ENCODE peak calls at places on chromosomes 11 and 22, in four cellular contexts. V is HepG2, B is K562, C is GM12878. A is an unnamed sample.

GRCh38 chr22:36010090-36010489 is 18.5 kb downstream of the RBFOX2 start:
- DNase-seq in C (no peak), B (peak; percentile 64), V (no peak), A (peak; percentile 65)

GRCh38 chr11:15707971-15708370 is 593.2 kb downstream of the INSC start:
- DNase-seq in B (no peak), C (no peak), V (no peak), A (peak; percentile 12)

GRCh38 chr11:44178381-44178780 is 82.9 kb downstream of the EXT2 start:
- DNase-seq in C (no peak), V (no peak), B (peak; percentile 28), A (no peak)

GRCh38 chr22:25062378-25063095 is 110.0 kb downstream of the KIAA1671 start:
- DNase-seq in C (no peak), V (no peak), B (no peak), A (no peak)

GRCh38 chr22:19292262-19293230 is 1.0 kb upstream of the CLTCL1 start:
- DNase-seq in C (no peak), V (no peak), B (no peak), A (no peak)

GRCh38 chr11:118076754-118077281 is at the start of gene TMPRSS4:
- DNase-seq in B (no peak), C (no peak), V (no peak), A (no peak)

GRCh38 chr11:285021-285893 is 3.7 kb upstream of the PGGHG start:
- DNase-seq in C (no peak), V (no peak), B (no peak), A (peak; percentile 9)

GRCh38 chr11:70063555-70063954 is 14.6 kb upstream of the ANO1 start:
- DNase-seq in V (no peak), B (no peak), C (no peak), A (no peak)

GRCh38 chr11:73576226-73576625 is 21.7 kb downstream of the FAM168A start:
- DNase-seq in V (no peak), B (no peak), C (no peak), A (no peak)

GRCh38 chr22:43955040-43955882 is at the start of gene SAMM50:
- DNase-seq in B (peak; percentile 92), V (peak; percentile 87), C (peak; percentile 77), A (peak; percentile 91)

GRCh38 chr11:116930177-116930576 is 92.8 kb upstream of the APOA1 start:
- DNase-seq in B (no peak), V (peak; percentile 21), C (no peak), A (no peak)

GRCh38 chr11:8354622-8355417 is 91.1 kb upstream of the LMO1 start:
- DNase-seq in C (no peak), B (no peak), V (no peak), A (no peak)

GRCh38 chr11:47716692-47717091 is 1.5 kb upstream of the AGBL2 start:
- DNase-seq in B (no peak), C (no peak), V (no peak), A (no peak)

GRCh38 chr11:47395225-47396048 is 13.0 kb upstream of the SLC39A13 start:
- DNase-seq in V (no peak), B (no peak), C (no peak), A (no peak)

GRCh38 chr11:75317446-75318122 is 33.9 kb downstream of the ARRB1 start:
- DNase-seq in C (no peak), B (no peak), V (no peak), A (no peak)

GRCh38 chr11:111911563-111912401 is at the start of gene CRYAB:
- DNase-seq in C (no peak), B (peak; percentile 66), V (peak; percentile 32), A (no peak)

GRCh38 chr11:118152552-118153471 is at the start of gene SCN4B:
- DNase-seq in V (no peak), C (no peak), B (peak; percentile 48), A (peak; percentile 81)

GRCh38 chr22:35306350-35306967 is 6.8 kb downstream of the TOM1 start:
- DNase-seq in B (no peak), C (no peak), V (no peak), A (no peak)

GRCh38 chr11:4960877-4961276 is 5.4 kb upstream of the OR51A2 start:
- DNase-seq in B (no peak), V (no peak), C (no peak), A (no peak)

GRCh38 chr11:118434553-118435232 is 1.6 kb upstream of the KMT2A start:
- DNase-seq in V (no peak), C (no peak), B (peak; percentile 65), A (peak; percentile 62)

GRCh38 chr22:24805790-24806662 is at the start of gene SGSM1:
- DNase-seq in V (peak; percentile 25), B (peak; percentile 82), C (no peak), A (peak; percentile 88)

GRCh38 chr11:47775240-47775869 is 8.2 kb upstream of the FNBP4 start:
- DNase-seq in V (no peak), B (peak; percentile 30), C (no peak), A (no peak)

GRCh38 chr11:2803186-2804057 is 82.2 kb downstream of the CDKN1C start:
- DNase-seq in V (no peak), B (no peak), C (no peak), A (peak; percentile 11)

GRCh38 chr22:31583861-31584485 is 78.0 kb downstream of the PISD start:
- DNase-seq in V (no peak), B (no peak), C (no peak), A (no peak)

GRCh38 chr22:36374603-36375024 is 13.2 kb downstream of the MYH9 start:
- DNase-seq in B (no peak), V (no peak), C (no peak), A (no peak)

GRCh38 chr11:131748146-131749050 is 378.0 kb downstream of the NTM start:
- DNase-seq in C (no peak), B (peak; percentile 46), V (peak; percentile 26), A (peak; percentile 74)

GRCh38 chr22:46201059-46201757 is 48.9 kb downstream of the CDPF1 start:
- DNase-seq in B (no peak), C (no peak), V (peak; percentile 61), A (peak; percentile 50)

GRCh38 chr11:125114518-125114917 is 3.1 kb upstream of the TMEM218 start:
- DNase-seq in B (peak; percentile 60), V (peak; percentile 49), C (no peak), A (peak; percentile 53)

GRCh38 chr22:33811686-33812085 is 108.6 kb downstream of the LARGE1 start:
- DNase-seq in B (no peak), C (no peak), V (no peak), A (no peak)

GRCh38 chr11:45067966-45068365 is 78.5 kb upstream of the PRDM11 start:
- DNase-seq in V (no peak), B (no peak), C (no peak), A (no peak)

GRCh38 chr22:50726643-50727340 is 11.2 kb upstream of the ACR start:
- DNase-seq in B (no peak), C (no peak), V (peak; percentile 21), A (no peak)

GRCh38 chr22:48391171-48391711 is 1436.4 kb downstream of the BRD1 start:
- DNase-seq in C (no peak), V (no peak), B (no peak), A (no peak)

GRCh38 chr22:26357813-26358212 is 71.2 kb upstream of the ASPHD2 start:
- DNase-seq in B (no peak), V (no peak), C (no peak), A (no peak)

GRCh38 chr11:34640050-34640971 is 19.4 kb downstream of the EHF start:
- DNase-seq in B (no peak), C (no peak), V (peak; percentile 94), A (peak; percentile 13)

GRCh38 chr11:86672007-86672621 is at the start of gene ME3:
- DNase-seq in V (no peak), B (no peak), C (no peak), A (peak; percentile 53)

DNA sequence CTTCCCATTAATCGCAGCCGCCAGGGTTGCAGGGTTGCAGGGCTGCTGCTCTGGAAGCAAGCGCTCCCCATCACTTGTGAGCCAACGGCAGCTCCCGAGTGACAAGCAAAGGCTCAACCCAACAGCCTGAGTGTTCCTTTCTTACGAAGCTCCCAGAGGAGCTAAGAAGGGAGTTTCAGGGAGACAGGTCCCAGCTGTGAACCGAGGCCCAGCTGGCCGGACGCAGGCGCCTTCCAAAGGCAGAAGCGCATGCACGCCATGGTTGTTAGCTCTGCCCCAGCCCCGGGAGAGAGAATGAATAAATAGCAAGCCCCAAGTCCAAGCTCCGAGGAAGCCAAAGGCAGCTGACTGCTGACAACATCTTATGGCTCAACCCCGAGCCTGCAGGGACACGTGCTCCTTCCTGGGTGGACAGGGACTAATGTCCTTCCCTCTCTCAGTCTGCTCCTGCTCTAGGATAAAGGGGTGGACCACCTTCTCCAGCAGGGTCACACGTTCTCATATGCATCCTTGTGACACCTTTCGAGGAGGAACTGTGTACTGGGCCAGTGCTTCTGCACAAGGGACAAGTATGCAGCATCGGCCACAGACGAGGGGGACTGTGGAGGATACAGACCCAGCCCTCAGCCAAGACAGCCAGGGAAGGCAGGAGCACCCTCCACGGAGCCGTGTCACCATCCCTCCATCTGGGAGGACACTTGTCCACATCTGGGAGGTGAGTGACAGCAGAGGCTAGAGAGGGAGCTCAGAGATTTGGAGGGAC is 29.9 kb downstream of the SHANK2 start:
- DNase-seq in B (no peak), C (no peak), V (no peak), A (peak; percentile 9)
- TF ChIP-seq CREM in B (no peak), C (no peak), V (no peak), A (no peak)

GRCh38 chr11:11621881-11622706 is at the start of gene GALNT18:
- DNase-seq in V (peak; percentile 67), C (peak; percentile 68), B (peak; percentile 91), A (peak; percentile 93)
- TF ChIP-seq CBFB in V (no peak), C (no peak), B (no peak), A (no peak)

GRCh38 chr11:115471367-115471766 is 32.8 kb downstream of the CADM1 start:
- DNase-seq in V (peak; percentile 80), B (no peak), C (peak; percentile 40), A (no peak)
- TF ChIP-seq CREM in V (no peak), B (no peak), C (no peak), A (no peak)

DNA sequence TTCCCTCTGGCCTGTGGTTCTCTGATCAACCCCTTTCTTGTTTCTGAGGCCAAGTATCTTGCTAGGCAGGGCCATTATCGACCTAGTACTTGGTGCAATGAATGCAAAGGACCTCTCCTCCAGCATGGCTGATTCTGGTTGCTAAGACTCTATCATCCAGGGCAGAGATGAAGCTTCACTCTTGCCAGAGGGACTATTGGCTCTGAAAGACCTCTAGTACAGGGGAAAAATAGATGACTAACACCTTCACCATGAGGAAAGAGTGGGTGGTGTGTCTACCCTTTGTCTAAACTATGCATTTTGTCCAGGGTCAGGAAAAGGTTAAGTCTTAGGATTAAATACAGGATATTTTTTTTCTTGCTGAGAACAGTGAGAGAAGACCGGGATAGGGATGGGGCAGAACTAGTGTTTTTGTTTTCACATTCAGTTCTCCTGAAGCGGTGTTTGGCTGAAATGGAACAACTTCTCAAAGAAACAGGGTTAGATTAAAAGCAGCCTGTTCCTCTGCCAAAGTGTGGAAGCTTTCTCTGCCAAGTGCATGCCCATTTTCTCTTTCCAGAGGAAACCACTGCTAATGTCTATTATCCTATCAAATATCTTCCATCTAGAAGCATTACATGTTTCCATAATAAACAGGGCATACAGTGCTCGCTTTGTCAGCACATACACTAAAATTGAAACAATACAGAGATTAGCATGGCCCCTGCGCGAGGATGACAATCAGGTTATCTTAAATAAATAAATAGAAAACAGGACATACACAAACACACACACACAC is 5.0 kb upstream of the MTFP1 start:
- DNase-seq in C (no peak), B (peak; percentile 59), V (no peak), A (no peak)
- TF ChIP-seq CBFB in C (no peak), B (no peak), V (no peak), A (no peak)